ENCODE peak calls at places on chromosome 1, in six cellular contexts. H is bronchial epithelial cell, W is BE2C, A is adrenal gland, D is stomach, Q is uterus. X is an unnamed sample.
A peak's percentile ranks its signal among the peaks of the same experiment; 100 is the strongest.

GRCh38 chr1:146036990-146037646 is 15.6 kb upstream of the HJV start:
- DNase-seq in A (peak; percentile 96), D (peak; percentile 79), H (peak; percentile 81), W (peak; percentile 80), Q (peak; percentile 85), X (peak; percentile 95)

GRCh38 chr1:195663549-195664280 is 944.5 kb downstream of the KCNT2 start:
- DNase-seq in W (no peak), D (no peak), H (peak; percentile 81), Q (no peak), A (no peak), X (peak; percentile 71)

GRCh38 chr1:15423355-15424077 is 13.8 kb downstream of the EFHD2 start:
- DNase-seq in A (no peak), Q (no peak), D (no peak), H (no peak), W (no peak), X (no peak)

GRCh38 chr1:62335656-62336055 is 16.4 kb upstream of the KANK4 start:
- DNase-seq in Q (no peak), A (no peak), D (no peak), W (no peak), H (no peak), X (no peak)

GRCh38 chr1:43205671-43206070 is 33.5 kb downstream of the CFAP57 start:
- DNase-seq in D (no peak), H (no peak), W (no peak), Q (no peak), A (no peak), X (peak; percentile 72)

GRCh38 chr1:7436056-7437005 is 334.8 kb upstream of the VAMP3 start:
- DNase-seq in H (no peak), A (no peak), D (no peak), W (no peak), Q (no peak), X (no peak)

GRCh38 chr1:208714356-208714755 is 470.2 kb upstream of the PLXNA2 start:
- DNase-seq in D (no peak), W (no peak), A (no peak), H (no peak), Q (no peak), X (no peak)

GRCh38 chr1:6127587-6128163 is 52.4 kb downstream of the CHD5 start:
- DNase-seq in D (peak; percentile 63), W (peak; percentile 92), A (peak; percentile 79), H (peak; percentile 43), Q (peak; percentile 44), X (peak; percentile 30)

GRCh38 chr1:235908742-235909520 is 42.2 kb upstream of the LYST start:
- DNase-seq in W (no peak), H (peak; percentile 99), D (no peak), Q (no peak), A (no peak), X (peak; percentile 81)

GRCh38 chr1:236451796-236452373 is 57.8 kb downstream of the EDARADD start:
- DNase-seq in W (peak; percentile 18), D (peak; percentile 37), Q (no peak), A (no peak), H (peak; percentile 8), X (no peak)

GRCh38 chr1:23376890-23377811 is 7.5 kb upstream of the ZNF436 start:
- DNase-seq in D (no peak), A (peak; percentile 83), Q (peak; percentile 80), H (peak; percentile 99), W (no peak), X (peak; percentile 68)

GRCh38 chr1:199946305-199947155 is 81.0 kb upstream of the NR5A2 start:
- DNase-seq in Q (no peak), A (no peak), H (no peak), D (no peak), W (no peak), X (no peak)

GRCh38 chr1:152109231-152109997 is 5.8 kb downstream of the TCHH start:
- DNase-seq in H (no peak), W (no peak), Q (no peak), D (no peak), A (no peak), X (peak; percentile 18)

GRCh38 chr1:118786454-118787155 is 201.5 kb downstream of the TBX15 start:
- DNase-seq in Q (no peak), D (no peak), H (no peak), A (no peak), W (no peak), X (no peak)

GRCh38 chr1:61301824-61302652 is 219.7 kb downstream of the NFIA start:
- DNase-seq in D (peak; percentile 70), Q (no peak), A (no peak), W (no peak), H (peak; percentile 64), X (peak; percentile 88)

GRCh38 chr1:61980561-61980960 is 214.1 kb upstream of the L1TD1 start:
- DNase-seq in A (no peak), H (no peak), D (no peak), W (no peak), Q (no peak), X (no peak)

GRCh38 chr1:12741946-12742345 is 4.1 kb upstream of the CFAP107 start:
- DNase-seq in D (no peak), Q (no peak), H (no peak), A (no peak), W (no peak), X (no peak)

GRCh38 chr1:183435497-183435896 is 17.3 kb upstream of the NMNAT2 start:
- DNase-seq in H (no peak), W (no peak), Q (no peak), D (no peak), A (no peak), X (no peak)

GRCh38 chr1:201955009-201955749 is at the start of gene TIMM17A:
- DNase-seq in Q (peak; percentile 96), H (peak; percentile 92), D (peak; percentile 96), A (peak; percentile 99), W (peak; percentile 98), X (peak; percentile 97)

GRCh38 chr1:201955750-201956143 is 444 bp downstream of the TIMM17A start:
- DNase-seq in Q (no peak), D (no peak), A (no peak), H (no peak), W (no peak), X (no peak)

GRCh38 chr1:201954263-201955008 is 867 bp upstream of the TIMM17A start:
- DNase-seq in Q (no peak), D (no peak), A (no peak), W (no peak), H (no peak), X (no peak)

GRCh38 chr1:201964266-201964665 is 9.0 kb downstream of the TIMM17A start:
- DNase-seq in Q (no peak), D (no peak), H (no peak), A (no peak), W (no peak), X (no peak)

GRCh38 chr1:201958348-201958747 is 3.0 kb downstream of the TIMM17A start:
- DNase-seq in W (no peak), Q (no peak), H (no peak), A (no peak), D (no peak), X (no peak)
- H3K4me3 ChIP-seq in W (no peak overlapping the region), Q (no peak overlapping the region), H (no peak overlapping the region), A (no peak overlapping the region), D (no peak overlapping the region), X (no peak overlapping the region)

DNA sequence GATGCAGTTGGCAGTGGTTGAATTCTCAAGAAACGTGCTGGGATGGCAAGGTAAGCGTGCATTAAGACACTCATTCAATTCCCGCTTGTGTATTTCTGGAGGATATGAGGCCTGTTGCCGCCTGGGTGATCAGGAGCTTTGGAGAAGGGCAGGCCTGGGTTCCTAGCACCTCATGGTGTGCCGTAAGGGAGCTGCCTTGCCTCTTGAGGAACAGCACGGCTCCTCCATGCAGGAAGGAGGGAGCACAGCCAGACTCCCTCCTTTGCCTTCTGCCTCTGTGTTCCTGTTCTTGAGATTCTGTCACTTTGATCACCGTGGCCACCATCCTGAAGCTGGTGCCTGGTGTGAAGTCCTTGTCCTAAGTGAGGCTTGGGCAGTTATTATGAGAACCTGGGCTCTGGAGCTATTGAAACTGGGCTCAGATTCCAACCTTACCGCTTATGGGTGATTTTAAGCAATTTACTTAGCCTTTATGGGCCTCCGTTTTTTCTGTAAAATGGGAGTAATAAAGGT is 18.3 kb downstream of the SLFNL1 start:
- DNase-seq in H (no peak), Q (no peak), W (no peak), A (no peak), D (no peak), X (no peak)
- TF ChIP-seq CTCF in H (no peak), Q (no peak), W (no peak), A (no peak), D (no peak), X (no peak)

GRCh38 chr1:234500269-234500668 is 21.3 kb upstream of the TARBP1 start:
- DNase-seq in D (no peak), W (no peak), H (peak; percentile 78), A (no peak), Q (no peak), X (peak; percentile 43)
- H3K4me3 ChIP-seq in D (no peak overlapping the region), W (no peak overlapping the region), H (no peak overlapping the region), A (no peak overlapping the region), Q (no peak overlapping the region), X (no peak overlapping the region)

GRCh38 chr1:17662786-17663185 is 92.3 kb upstream of the ACTL8 start:
- DNase-seq in Q (no peak), W (no peak), D (no peak), H (no peak), A (no peak), X (no peak)

GRCh38 chr1:17663646-17664045 is 91.5 kb upstream of the ACTL8 start:
- DNase-seq in Q (no peak), A (no peak), H (no peak), D (no peak), W (no peak), X (no peak)

GRCh38 chr1:17662296-17662695 is 92.8 kb upstream of the ACTL8 start:
- DNase-seq in W (no peak), A (no peak), D (no peak), Q (no peak), H (no peak), X (no peak)

GRCh38 chr1:17664322-17664721 is 90.8 kb upstream of the ACTL8 start:
- DNase-seq in D (no peak), Q (no peak), A (no peak), H (no peak), W (no peak), X (no peak)

DNA sequence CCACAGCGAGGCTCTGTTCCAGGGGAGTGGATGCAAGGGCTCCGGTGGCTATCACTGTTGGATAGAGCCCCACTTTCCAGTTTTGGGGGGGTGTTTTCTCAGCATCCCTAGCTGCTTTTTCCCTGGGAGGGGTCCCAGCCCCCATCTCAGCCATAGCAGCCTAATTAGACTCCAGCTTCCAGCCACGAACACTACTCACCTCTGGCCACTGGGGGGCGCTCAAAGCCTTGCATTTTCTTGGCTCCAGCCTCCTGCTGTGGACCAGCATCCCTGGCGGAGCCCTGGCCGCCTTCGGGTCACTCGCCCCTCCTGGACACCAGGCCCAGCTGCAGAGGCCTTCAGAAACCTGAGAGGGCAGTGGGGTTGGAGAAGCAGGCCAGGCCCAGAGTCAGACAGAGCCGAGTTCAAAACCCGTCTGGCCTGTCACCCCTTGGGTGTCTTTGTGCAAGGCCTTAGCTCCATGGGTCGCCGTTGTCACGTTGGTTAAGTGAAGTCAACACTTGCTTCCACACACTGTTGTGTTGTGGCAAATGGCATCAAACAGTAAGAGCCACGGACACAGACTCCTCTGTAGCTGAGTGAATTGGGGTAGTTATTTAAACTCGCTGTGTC is 93.5 kb upstream of the ACTL8 start:
- DNase-seq in Q (peak; percentile 60), W (peak; percentile 64), D (peak; percentile 50), A (peak; percentile 82), H (peak; percentile 13), X (peak; percentile 55)
- TF ChIP-seq CTCF in Q (peak; percentile 63), W (peak; percentile 70), D (peak; percentile 76), A (peak; percentile 59), H (peak; percentile 90), X (peak; percentile 79)

GRCh38 chr1:206705187-206705586 is 20.5 kb downstream of the MAPKAPK2 start:
- DNase-seq in W (peak; percentile 60), D (no peak), A (no peak), Q (no peak), H (peak; percentile 61), X (peak; percentile 81)
- H3K4me3 ChIP-seq in W (no peak overlapping the region), D (no peak overlapping the region), A (no peak overlapping the region), Q (no peak overlapping the region), H (no peak overlapping the region), X (no peak overlapping the region)

GRCh38 chr1:96997717-96998116 is 276.1 kb downstream of the PTBP2 start:
- DNase-seq in H (no peak), A (no peak), Q (no peak), D (no peak), W (peak; percentile 66), X (no peak)
- TF ChIP-seq CTCF in H (no peak), A (no peak), Q (no peak), D (no peak), W (no peak), X (no peak)

X was measured in fibroblast of the aortic adventitia.